ENCODE peak calls at places on chromosome 19, in six cellular contexts. V, C, F, W, R and J are unnamed samples.

GRCh38 chr19:14728595-14728994 is 38.7 kb downstream of the ZNF333 start:
- DNase-seq in R (no peak), F (no peak), W (no peak), V (no peak), C (no peak), J (peak)

GRCh38 chr19:33621065-33621785 is 528 bp upstream of the CHST8 start:
- DNase-seq in W (no peak), R (no peak), C (no peak), F (no peak), V (no peak), J (no peak)

GRCh38 chr19:45638930-45639729 is at the start of gene EML2:
- DNase-seq in W (no peak), C (no peak), V (peak), R (peak), F (peak), J (no peak)

GRCh38 chr19:10468133-10468532 is 35.0 kb downstream of the KEAP1 start:
- DNase-seq in W (no peak), F (no peak), R (no peak), V (no peak), C (no peak), J (no peak)

GRCh38 chr19:33064778-33065550 is at the start of gene RHPN2:
- DNase-seq in F (peak), W (no peak), V (peak), C (no peak), R (no peak), J (peak)

GRCh38 chr19:38142176-38143035 is 81.6 kb downstream of the DPF1 start:
- DNase-seq in C (no peak), V (peak), W (no peak), R (peak), F (peak), J (no peak)

GRCh38 chr19:38900220-38900629 is 456 bp downstream of the NFKBIB start:
- DNase-seq in W (no peak), V (no peak), R (no peak), F (no peak), C (no peak), J (no peak)

GRCh38 chr19:29497241-29497640 is 28.6 kb upstream of the VSTM2B start:
- DNase-seq in F (no peak), R (no peak), C (no peak), W (no peak), V (no peak), J (no peak)

GRCh38 chr19:54952591-54953344 is 5.4 kb upstream of the NLRP7 start:
- DNase-seq in C (peak), W (peak), F (no peak), R (no peak), V (peak), J (no peak)

GRCh38 chr19:45097776-45098520 is 5.0 kb downstream of the PPP1R37 start:
- DNase-seq in F (peak), C (peak), W (peak), R (peak), V (peak), J (no peak)

GRCh38 chr19:14138576-14139265 is 2.3 kb upstream of the ASF1B start:
- DNase-seq in R (no peak), F (no peak), V (peak), C (no peak), W (no peak), J (no peak)

GRCh38 chr19:21483589-21484170 is 21.7 kb upstream of the ZNF429 start:
- DNase-seq in W (no peak), V (no peak), F (peak), R (no peak), C (no peak), J (no peak)

GRCh38 chr19:35168261-35168660 is 13.7 kb downstream of the FXYD5 start:
- DNase-seq in F (no peak), W (no peak), C (no peak), R (no peak), V (no peak), J (no peak)

GRCh38 chr19:10603084-10603872 is 16.2 kb upstream of the AP1M2 start:
- DNase-seq in W (no peak), F (peak), R (no peak), C (no peak), V (no peak), J (no peak)

GRCh38 chr19:22257381-22257780 is 28.9 kb upstream of the ZNF729 start:
- DNase-seq in F (no peak), C (no peak), R (no peak), W (no peak), V (no peak), J (peak)

GRCh38 chr19:6577410-6578125 is 13.4 kb downstream of the CD70 start:
- DNase-seq in V (no peak), W (no peak), F (peak), R (no peak), C (no peak), J (no peak)

GRCh38 chr19:43640424-43640757 is 741 bp upstream of the CADM4 start:
- DNase-seq in C (no peak), F (no peak), W (no peak), R (no peak), V (no peak), J (no peak)

GRCh38 chr19:13843104-13843921 is 33.6 kb upstream of the NANOS3 start:
- DNase-seq in C (no peak), F (peak), V (peak), W (no peak), R (peak), J (peak)

GRCh38 chr19:8185343-8186068 is 23.7 kb upstream of the CERS4 start:
- DNase-seq in R (no peak), F (no peak), C (no peak), W (no peak), V (no peak), J (no peak)

GRCh38 chr19:41355802-41356201 is 2.1 kb upstream of the TGFB1 start:
- DNase-seq in C (no peak), W (no peak), V (no peak), F (no peak), R (no peak), J (no peak)

GRCh38 chr19:12777217-12778019 is 2.1 kb upstream of the HOOK2 start:
- DNase-seq in C (no peak), R (peak), F (peak), V (peak), W (no peak), J (peak)

GRCh38 chr19:2444251-2445002 is 12.3 kb downstream of the LMNB2 start:
- DNase-seq in C (no peak), F (no peak), W (no peak), V (no peak), R (no peak), J (peak)

GRCh38 chr19:55305491-55305890 is 19.6 kb downstream of the TMEM150B start:
- DNase-seq in V (no peak), W (no peak), F (peak), C (no peak), R (no peak), J (no peak)

GRCh38 chr19:58364127-58364526 is 1.6 kb upstream of the ZNF497 start:
- DNase-seq in R (no peak), F (no peak), C (no peak), V (no peak), W (no peak), J (no peak)

GRCh38 chr19:57903298-57904174 is 12.9 kb downstream of the ZNF417 start:
- DNase-seq in W (peak), R (no peak), V (peak), C (no peak), F (peak), J (no peak)

GRCh38 chr19:8352134-8352827 is 9.2 kb upstream of the KANK3 start:
- DNase-seq in C (no peak), F (peak), R (no peak), W (no peak), V (no peak), J (no peak)

DNA sequence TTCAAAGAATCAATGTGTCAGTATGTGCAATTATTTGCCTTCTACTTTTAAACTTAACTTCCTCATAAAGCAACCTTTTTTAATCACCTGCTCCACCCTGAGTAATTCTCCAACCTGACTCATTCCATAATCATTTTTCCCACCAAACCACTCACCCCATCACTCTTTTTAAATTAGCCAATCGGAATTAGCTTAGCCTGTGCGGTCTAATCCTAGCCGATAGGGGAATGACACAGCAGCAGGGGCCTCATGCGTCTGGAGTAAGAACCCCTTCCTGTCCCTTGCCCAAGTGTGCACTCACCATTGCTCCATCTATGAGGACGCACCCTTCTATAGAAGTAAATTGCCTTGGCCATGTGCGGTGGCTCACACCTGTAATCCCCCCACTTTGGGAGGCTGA is 27.4 kb upstream of the ZNF83 start:
- DNase-seq in R (no peak), F (no peak), W (no peak), C (no peak), V (peak), J (no peak)
- TF ChIP-seq CTCF in R (no peak), F (no peak), W (no peak), C (no peak), V (no peak), J (no peak)

GRCh38 chr19:18450934-18451836 is 13.3 kb upstream of the ISYNA1 start:
- DNase-seq in W (no peak), V (peak), R (peak), F (peak), C (no peak), J (peak)

GRCh38 chr19:18452386-18452785 is 14.5 kb upstream of the ISYNA1 start:
- DNase-seq in W (no peak), V (no peak), C (no peak), F (no peak), R (no peak), J (no peak)

GRCh38 chr19:18449552-18449951 is 11.6 kb upstream of the ISYNA1 start:
- DNase-seq in C (no peak), W (no peak), V (no peak), R (no peak), F (no peak), J (no peak)

GRCh38 chr19:18453269-18454024 is 15.5 kb upstream of the ISYNA1 start:
- DNase-seq in F (no peak), W (no peak), V (no peak), C (no peak), R (no peak), J (no peak)

DNA sequence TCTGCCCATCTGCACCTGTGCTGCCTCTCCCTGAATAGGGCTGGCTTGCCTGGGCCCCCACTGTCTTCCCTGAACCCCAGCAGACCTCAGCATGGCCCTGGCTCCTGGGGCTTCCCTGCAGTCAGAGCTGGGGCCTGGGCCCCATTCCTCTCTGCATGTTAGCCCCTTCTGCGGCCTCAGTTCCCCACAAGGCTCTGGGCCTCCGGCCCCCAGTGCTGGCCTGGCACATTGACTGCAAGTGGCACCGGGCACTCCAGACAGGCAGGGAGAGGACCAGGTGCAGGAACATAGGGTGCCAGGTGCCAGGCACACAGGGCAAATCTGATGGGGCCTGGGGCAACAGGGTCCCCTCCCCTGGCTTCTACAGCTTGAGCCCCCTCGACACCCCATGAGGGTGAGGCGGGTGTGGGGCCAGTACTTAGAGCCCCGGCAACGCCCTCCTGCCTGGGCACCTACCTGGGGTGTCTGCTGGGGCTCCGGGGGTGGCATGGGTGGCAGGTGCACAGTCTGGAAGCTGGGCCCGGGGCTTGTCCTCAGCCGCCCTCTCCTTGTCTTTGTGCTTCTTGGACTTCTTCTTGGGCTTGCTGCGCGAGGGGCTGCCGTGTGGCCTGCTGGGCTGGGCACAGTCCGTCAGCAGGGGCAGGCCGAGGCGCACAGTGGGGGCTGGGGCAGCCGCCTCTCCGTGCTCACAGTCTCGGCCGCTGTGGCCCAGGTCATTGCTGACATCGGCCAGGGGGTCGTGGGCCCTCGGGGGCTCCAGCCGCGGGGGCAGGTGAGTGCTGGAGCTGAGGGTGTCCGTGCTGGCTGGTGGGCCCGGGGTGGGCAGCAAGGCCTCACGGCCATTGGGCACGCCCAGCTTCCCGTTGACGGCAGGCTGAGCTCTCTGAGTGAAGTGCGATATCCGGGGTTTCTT is 12.3 kb upstream of the ISYNA1 start:
- DNase-seq in W (no peak), R (no peak), C (no peak), F (no peak), V (no peak), J (no peak)
- TF ChIP-seq CTCF in W (no peak), R (no peak), C (no peak), F (no peak), V (no peak), J (no peak)

DNA sequence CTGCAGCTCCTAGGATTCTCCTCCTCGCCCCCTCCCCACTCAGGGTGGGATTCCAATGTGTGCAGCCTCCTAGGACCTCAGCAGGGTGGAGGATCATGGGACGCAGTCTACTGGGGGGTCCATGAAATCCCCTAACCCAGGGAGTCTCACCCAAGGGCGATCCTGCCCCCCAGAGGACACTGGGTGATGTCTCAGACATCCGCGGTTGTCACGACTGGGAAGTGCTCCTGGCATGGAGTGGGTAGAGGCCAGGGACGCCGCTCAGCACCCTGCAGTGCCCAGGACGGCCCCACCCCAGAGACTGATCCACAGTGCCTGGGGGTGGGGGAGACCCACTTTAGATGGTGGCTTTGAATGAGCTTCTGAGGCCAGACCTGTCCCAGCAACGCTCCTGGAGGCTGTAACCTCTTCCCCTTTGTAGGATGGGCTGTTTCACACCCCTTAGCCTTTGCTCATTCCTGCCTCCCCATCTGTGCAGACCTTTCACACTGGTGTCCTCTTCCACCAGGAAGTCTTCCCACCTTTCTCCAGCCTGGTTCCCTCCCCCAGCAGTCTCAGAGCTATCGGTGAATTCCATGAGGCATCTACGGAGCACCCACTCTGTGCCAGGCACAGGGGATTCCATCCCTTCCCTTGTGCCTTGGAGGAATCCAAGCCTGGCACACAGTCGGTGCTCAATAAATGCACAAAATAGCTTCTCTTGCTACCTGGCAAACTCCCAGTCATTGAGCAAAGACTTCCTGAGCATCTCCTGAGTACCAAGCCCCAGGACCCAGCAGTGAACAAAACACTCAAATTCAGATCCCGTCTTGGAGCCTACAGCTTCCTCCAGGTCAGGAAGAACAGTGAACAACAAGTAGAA is 10.5 kb downstream of the SMIM24 start:
- DNase-seq in F (no peak), V (no peak), C (no peak), W (no peak), R (no peak), J (no peak)
- TF ChIP-seq CTCF in F (peak), V (no peak), C (no peak), W (no peak), R (no peak), J (no peak)

GRCh38 chr19:5183616-5184015 is 157.0 kb downstream of the PTPRS start:
- DNase-seq in V (no peak), F (no peak), W (no peak), C (no peak), R (no peak), J (no peak)

GRCh38 chr19:5188548-5189317 is 151.9 kb downstream of the PTPRS start:
- DNase-seq in R (no peak), F (peak), V (no peak), W (no peak), C (no peak), J (no peak)

GRCh38 chr19:5189318-5189607 is 151.3 kb downstream of the PTPRS start:
- DNase-seq in V (no peak), C (no peak), W (no peak), F (peak), R (no peak), J (no peak)

GRCh38 chr19:5184930-5185329 is 155.7 kb downstream of the PTPRS start:
- DNase-seq in W (no peak), F (no peak), V (no peak), C (no peak), R (no peak), J (no peak)

GRCh38 chr19:5186293-5187050 is 154.1 kb downstream of the PTPRS start:
- DNase-seq in W (peak), V (peak), C (peak), R (peak), F (peak), J (no peak)
- TF ChIP-seq CTCF in W (no peak), V (no peak), C (no peak), R (no peak), F (no peak), J (no peak)

DNA sequence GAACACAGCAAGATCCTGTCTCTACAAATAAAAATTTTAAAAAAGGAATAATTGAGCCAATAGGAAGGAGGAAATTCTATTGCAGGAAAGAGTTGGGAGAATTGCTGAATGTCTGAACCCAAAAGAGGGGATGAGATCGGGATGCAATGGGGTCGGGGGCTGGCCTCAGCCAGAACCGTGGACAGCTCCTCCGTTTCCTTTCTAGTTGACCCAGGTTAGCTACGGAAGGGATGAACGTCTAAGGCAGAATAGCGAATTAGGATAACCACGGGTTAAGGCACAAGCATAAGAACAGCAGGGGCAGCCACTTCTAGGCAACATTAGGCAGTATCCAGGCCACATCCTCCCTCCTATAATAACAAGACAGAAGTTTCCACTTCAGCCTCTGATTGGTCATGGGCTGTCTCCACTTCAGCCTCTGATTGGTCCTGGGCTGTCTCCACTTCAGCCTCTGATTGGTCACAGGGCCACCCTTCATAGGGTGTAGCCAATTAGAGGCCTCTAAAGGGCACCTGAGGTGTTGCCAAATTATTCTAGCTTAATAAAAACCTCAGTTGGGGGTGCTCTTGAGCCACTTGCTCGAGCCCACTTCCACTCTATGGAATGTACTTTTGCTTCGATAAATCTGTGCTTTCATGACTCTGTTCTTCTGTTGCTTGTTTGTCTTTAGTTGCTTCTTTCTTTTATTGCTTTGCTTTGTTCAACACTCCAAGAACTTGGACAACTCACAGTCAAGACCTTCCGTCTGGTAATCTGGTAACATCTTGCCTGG is 24.9 kb upstream of the TPM4 start:
- DNase-seq in W (no peak), F (peak), V (no peak), C (no peak), R (no peak), J (no peak)
- TF ChIP-seq CTCF in W (no peak), F (no peak), V (no peak), C (no peak), R (no peak), J (no peak)

DNA sequence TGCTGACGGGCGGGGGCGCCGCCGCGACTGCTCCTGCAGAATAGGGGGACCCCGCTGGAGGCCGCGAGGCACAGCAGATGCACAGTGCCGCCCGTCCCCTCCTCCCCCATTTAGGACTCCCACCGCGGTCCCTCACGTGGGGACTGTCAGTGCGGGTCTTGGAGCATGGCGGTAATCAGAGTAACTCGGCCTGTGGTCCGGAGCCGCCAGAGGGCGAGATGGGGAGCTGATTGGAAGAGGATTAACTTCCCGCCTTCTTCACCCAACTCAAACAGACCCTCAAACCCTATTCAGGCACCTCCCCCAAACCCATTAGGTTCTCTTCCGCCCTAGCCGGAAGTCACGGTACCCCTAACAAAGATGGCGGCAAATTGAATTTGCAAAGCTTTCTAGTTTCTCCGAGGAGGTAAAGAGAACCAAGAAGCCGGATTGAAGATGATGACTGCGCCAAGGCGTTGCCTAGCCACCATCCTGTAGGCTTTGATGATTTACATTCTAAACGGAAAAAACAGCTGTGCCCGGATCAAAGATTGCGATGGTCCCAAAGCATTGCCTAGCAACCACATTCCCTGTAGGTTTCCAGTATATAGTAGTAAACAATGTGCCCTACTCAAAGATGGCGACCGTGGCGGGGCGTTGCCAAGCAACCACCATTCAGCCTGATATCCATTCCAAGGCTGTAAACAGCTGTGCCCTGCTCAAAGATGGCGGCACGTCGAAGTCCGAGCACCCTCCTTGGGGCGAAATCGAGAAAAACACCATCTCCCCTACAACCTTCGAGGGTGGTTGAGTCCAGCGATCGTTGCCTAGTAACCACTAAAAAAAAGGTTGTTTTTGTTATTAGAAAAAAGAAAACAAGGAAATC is at the start of gene FUZ:
- DNase-seq in F (peak), C (peak), W (peak), V (peak), R (peak), J (peak)
- TF ChIP-seq CTCF in F (peak), C (peak), W (peak), V (peak), R (no peak), J (peak)